ENCODE peak calls at places on chromosomes 11 and 22, in nine cellular contexts. C, T, R, W, K, G, B, L and E are unnamed samples.

GRCh38 chr11:134516529-134516928 is 104.5 kb upstream of the B3GAT1 start:
- DNase-seq in L (no peak), G (peak; percentile 40), C (no peak), B (no peak), R (no peak), T (no peak), K (no peak), W (no peak), E (no peak)

GRCh38 chr11:71998649-71999310 is at the start of gene IL18BP:
- DNase-seq in B (no peak), W (no peak), G (peak; percentile 63), K (no peak), C (no peak), T (no peak), L (no peak), R (no peak), E (no peak)

GRCh38 chr11:29024386-29024785 is 916.2 kb downstream of the METTL15 start:
- DNase-seq in C (no peak), W (no peak), G (no peak), B (no peak), K (no peak), L (no peak), R (no peak), T (no peak), E (no peak)

GRCh38 chr22:20503816-20504215 is 3.6 kb upstream of the MED15 start:
- DNase-seq in K (peak; percentile 63), W (no peak), G (no peak), R (no peak), L (no peak), B (no peak), T (no peak), C (no peak), E (no peak)

GRCh38 chr11:12502950-12503579 is 125.7 kb downstream of the PARVA start:
- DNase-seq in C (no peak), W (no peak), L (no peak), B (peak; percentile 17), T (no peak), R (peak; percentile 54), G (no peak), K (no peak), E (no peak)

GRCh38 chr11:17887779-17888178 is 125.1 kb downstream of the SERGEF start:
- DNase-seq in B (peak; percentile 15), C (no peak), R (no peak), K (no peak), T (no peak), W (no peak), G (no peak), L (no peak), E (no peak)

GRCh38 chr11:22920939-22921565 is 60.8 kb upstream of the CCDC179 start:
- DNase-seq in L (no peak), W (peak; percentile 64), R (no peak), K (no peak), T (no peak), C (no peak), B (peak; percentile 70), G (no peak), E (peak; percentile 4)

GRCh38 chr11:27183672-27184457 is 143.2 kb downstream of the BBOX1 start:
- DNase-seq in T (no peak), G (no peak), W (peak; percentile 51), C (no peak), R (peak; percentile 43), K (peak; percentile 56), L (peak; percentile 22), B (peak; percentile 82), E (no peak)

GRCh38 chr11:45804806-45805304 is at the start of gene SLC35C1:
- DNase-seq in L (peak; percentile 97), W (peak; percentile 97), B (peak; percentile 96), G (peak; percentile 99), C (peak; percentile 97), T (peak; percentile 97), K (peak; percentile 88), R (peak; percentile 98), E (peak; percentile 75)

GRCh38 chr11:45805305-45806071 is 539 bp downstream of the SLC35C1 start:
- DNase-seq in T (peak; percentile 41), G (peak; percentile 72), R (peak; percentile 71), W (no peak), B (peak; percentile 67), K (peak; percentile 59), L (no peak), C (peak; percentile 36), E (no peak)

GRCh38 chr11:45807792-45808238 is 2.9 kb downstream of the SLC35C1 start:
- DNase-seq in B (no peak), K (no peak), T (no peak), W (no peak), R (no peak), C (no peak), G (no peak), L (no peak), E (no peak)

GRCh38 chr11:45806072-45806933 is 1.4 kb downstream of the SLC35C1 start:
- DNase-seq in G (no peak), L (no peak), R (peak; percentile 36), T (no peak), W (no peak), B (no peak), K (no peak), C (no peak), E (no peak)

DNA sequence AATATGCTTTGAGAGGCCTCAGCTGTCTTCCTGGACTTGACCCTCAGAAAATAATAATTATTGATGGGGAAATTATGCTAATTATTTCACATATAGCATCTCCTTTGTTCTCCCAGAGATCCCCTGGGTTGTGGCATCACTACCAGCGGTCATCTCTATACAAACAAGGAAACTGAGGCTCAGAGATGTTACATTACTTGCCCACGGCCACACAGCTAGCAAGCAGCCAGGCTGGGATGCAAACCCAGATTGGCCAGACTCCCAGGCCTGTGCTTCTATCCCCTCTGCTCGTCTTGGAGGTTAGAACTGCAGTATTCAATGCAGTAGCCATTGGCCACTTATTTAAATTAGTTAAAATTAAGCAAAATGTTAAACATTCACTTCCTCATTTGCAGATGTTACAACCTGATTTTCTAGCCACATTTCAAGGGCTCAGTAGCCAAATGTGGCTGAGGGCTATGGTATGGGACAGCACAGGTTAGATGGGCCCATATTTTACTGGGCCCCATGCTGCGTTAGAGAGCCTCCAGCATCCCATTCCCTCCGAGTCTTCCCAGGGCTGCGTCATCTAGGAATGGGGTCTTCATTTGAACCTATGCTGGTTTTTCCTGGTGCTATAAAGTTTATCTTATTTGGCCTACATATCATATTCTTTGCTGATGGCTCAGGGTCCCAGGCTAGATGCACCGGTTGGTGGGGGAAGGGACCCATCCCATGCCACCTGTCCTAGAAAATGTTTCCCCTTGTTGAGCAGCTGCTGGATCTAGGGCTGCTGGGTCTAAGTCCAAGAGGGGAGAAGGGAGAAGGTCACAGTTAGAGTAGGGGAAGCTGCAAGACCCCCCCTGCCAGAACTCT is 2.2 kb downstream of the SLC35C1 start:
- DNase-seq in G (no peak), L (no peak), K (no peak), W (no peak), B (no peak), R (no peak), C (no peak), T (no peak), E (no peak)
- H3K4me3 ChIP-seq in G (peak overlapping the region; percentile 17), L (no peak overlapping the region), K (no peak overlapping the region), W (peak overlapping the region; percentile 71), B (no peak overlapping the region), R (no peak overlapping the region), C (peak overlapping the region; percentile 94), T (no peak overlapping the region), E (no peak overlapping the region)

GRCh38 chr11:67286621-67287333 is 2.3 kb upstream of the ANKRD13D start:
- DNase-seq in T (peak; percentile 21), G (no peak), R (peak; percentile 40), K (no peak), W (no peak), B (no peak), C (peak; percentile 25), L (peak; percentile 30), E (no peak)
- H3K36me3 ChIP-seq in T (peaks cover 18% of the 10 kb centered on the region), G (peaks cover 59% of the 10 kb centered on the region), R (peaks cover 65% of the 10 kb centered on the region), K (peaks cover 8% of the 10 kb centered on the region), W (peaks cover 10% of the 10 kb centered on the region), B (peaks cover 24% of the 10 kb centered on the region), C (peaks cover 65% of the 10 kb centered on the region), L (peaks cover 39% of the 10 kb centered on the region), E (peaks cover 1% of the 10 kb centered on the region)

GRCh38 chr22:48944433-48944755 is 883.3 kb downstream of the BRD1 start:
- DNase-seq in K (no peak), L (no peak), T (no peak), C (no peak), B (no peak), G (no peak), W (no peak), R (no peak), E (no peak)

GRCh38 chr22:48944756-48945620 is 882.7 kb downstream of the BRD1 start:
- DNase-seq in W (no peak), R (no peak), C (no peak), K (no peak), G (peak; percentile 59), B (no peak), T (no peak), L (no peak), E (no peak)

GRCh38 chr22:48941903-48942625 is 885.6 kb downstream of the BRD1 start:
- DNase-seq in B (no peak), W (no peak), C (no peak), L (no peak), T (no peak), G (peak; percentile 28), K (no peak), R (no peak), E (no peak)

GRCh38 chr22:48942698-48943566 is 884.7 kb downstream of the BRD1 start:
- DNase-seq in K (no peak), C (no peak), L (no peak), R (no peak), W (no peak), B (no peak), G (peak; percentile 57), T (no peak), E (no peak)

GRCh38 chr22:48943567-48944432 is 883.9 kb downstream of the BRD1 start:
- DNase-seq in R (no peak), L (no peak), W (no peak), G (peak; percentile 60), T (no peak), K (no peak), B (no peak), C (no peak), E (no peak)
- TF ChIP-seq CTCF in R (peak; percentile 33), L (no peak), W (peak; percentile 40), G (peak; percentile 50), T (peak; percentile 54), K (peak; percentile 75), B (no peak), C (peak; percentile 15), E (no peak)

GRCh38 chr11:59141673-59142460 is 789 bp upstream of the FAM111A start:
- DNase-seq in W (no peak), G (no peak), T (no peak), B (peak; percentile 11), L (no peak), C (no peak), R (no peak), K (no peak), E (no peak)

GRCh38 chr11:59144579-59145345 is 2.1 kb downstream of the FAM111A start:
- DNase-seq in B (peak; percentile 87), K (peak; percentile 84), W (peak; percentile 95), R (peak; percentile 79), T (peak; percentile 70), L (peak; percentile 65), C (peak; percentile 76), G (peak; percentile 85), E (peak; percentile 53)

GRCh38 chr11:59144096-59144495 is 1.4 kb downstream of the FAM111A start:
- DNase-seq in G (no peak), T (no peak), R (no peak), B (no peak), C (no peak), W (no peak), L (no peak), K (no peak), E (no peak)

GRCh38 chr11:59142530-59143507 is at the start of gene FAM111A:
- DNase-seq in W (peak; percentile 88), R (peak; percentile 89), T (peak; percentile 86), B (peak; percentile 90), K (peak; percentile 91), L (peak; percentile 84), C (peak; percentile 85), G (peak; percentile 96), E (peak; percentile 82)

DNA sequence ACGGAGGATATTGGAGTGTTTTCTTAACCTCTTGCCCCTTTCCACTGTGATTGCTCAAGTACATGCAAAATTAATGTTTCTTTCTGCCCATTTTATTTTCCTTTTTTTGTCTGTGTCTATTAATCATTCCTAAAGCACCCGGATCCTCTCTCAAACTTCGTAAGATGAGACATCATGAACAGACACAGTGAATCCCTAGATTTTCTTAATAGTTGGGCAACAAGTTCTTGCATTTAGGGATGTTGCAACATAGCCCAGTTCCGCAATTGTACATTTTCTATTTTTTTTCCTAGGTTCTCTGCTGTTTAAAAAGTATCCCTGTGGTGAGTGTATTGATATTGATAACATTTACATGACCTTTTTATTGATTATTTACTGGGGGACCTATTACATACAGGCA is 2.9 kb downstream of the FAM111A start:
- DNase-seq in B (peak; percentile 82), L (no peak), G (no peak), R (no peak), W (no peak), K (no peak), T (no peak), C (no peak), E (no peak)
- H3K4me3 ChIP-seq in B (no peak overlapping the region), L (no peak overlapping the region), G (peak overlapping the region; percentile 75), R (no peak overlapping the region), W (peak overlapping the region; percentile 89), K (peak overlapping the region; percentile 72), T (no peak overlapping the region), C (peak overlapping the region; percentile 91), E (peak overlapping the region; percentile 52)